ENCODE peak calls at places on chromosome 22, in six cellular contexts. One of them, this sample, is unnamed.

GRCh38 chr22:45638834-45639746 is 32.5 kb upstream of the ATXN10 start:
- DNase-seq in DMS153: peak
- DNase-seq in COLO829: no peak
- DNase-seq in HTR-8/SVneo: peak
- DNase-seq in mammary epithelial cell: peak
- DNase-seq in AG10803: peak
- DNase-seq in this sample: peak

GRCh38 chr22:17946691-17947367 is 77.5 kb downstream of the MICAL3 start:
- DNase-seq in DMS153: peak
- DNase-seq in COLO829: no peak
- DNase-seq in HTR-8/SVneo: no peak
- DNase-seq in mammary epithelial cell: peak
- DNase-seq in AG10803: no peak
- DNase-seq in this sample: peak

GRCh38 chr22:46278656-46279645 is 11.1 kb downstream of the TTC38 start:
- DNase-seq in DMS153: no peak
- DNase-seq in COLO829: no peak
- DNase-seq in HTR-8/SVneo: no peak
- DNase-seq in mammary epithelial cell: no peak
- DNase-seq in AG10803: no peak
- DNase-seq in this sample: no peak

GRCh38 chr22:17999851-18000250 is 24.5 kb downstream of the MICAL3 start:
- DNase-seq in DMS153: no peak
- DNase-seq in COLO829: no peak
- DNase-seq in HTR-8/SVneo: no peak
- DNase-seq in mammary epithelial cell: peak
- DNase-seq in AG10803: no peak
- DNase-seq in this sample: no peak

GRCh38 chr22:20946080-20946986 is 20.7 kb upstream of the AIFM3 start:
- DNase-seq in DMS153: no peak
- DNase-seq in COLO829: no peak
- DNase-seq in HTR-8/SVneo: no peak
- DNase-seq in mammary epithelial cell: no peak
- DNase-seq in AG10803: peak
- DNase-seq in this sample: no peak

GRCh38 chr22:40263191-40263590 is 83.1 kb upstream of the ADSL start:
- DNase-seq in DMS153: no peak
- DNase-seq in COLO829: no peak
- DNase-seq in HTR-8/SVneo: no peak
- DNase-seq in mammary epithelial cell: no peak
- DNase-seq in AG10803: no peak
- DNase-seq in this sample: peak

GRCh38 chr22:46065733-46066454 is 84.4 kb upstream of the PPARA start:
- DNase-seq in DMS153: no peak
- DNase-seq in COLO829: no peak
- DNase-seq in HTR-8/SVneo: no peak
- DNase-seq in mammary epithelial cell: peak
- DNase-seq in AG10803: peak
- DNase-seq in this sample: no peak

GRCh38 chr22:20180245-20180630 is 29.4 kb upstream of the CCDC188 start:
- DNase-seq in DMS153: no peak
- DNase-seq in COLO829: no peak
- DNase-seq in HTR-8/SVneo: no peak
- DNase-seq in mammary epithelial cell: no peak
- DNase-seq in AG10803: no peak
- DNase-seq in this sample: no peak

GRCh38 chr22:49553076-49553475 is 274.6 kb downstream of the BRD1 start:
- DNase-seq in DMS153: no peak
- DNase-seq in COLO829: no peak
- DNase-seq in HTR-8/SVneo: no peak
- DNase-seq in mammary epithelial cell: no peak
- DNase-seq in AG10803: no peak
- DNase-seq in this sample: peak

GRCh38 chr22:42692239-42693054 is 28.2 kb downstream of the A4GALT start:
- DNase-seq in DMS153: no peak
- DNase-seq in COLO829: no peak
- DNase-seq in HTR-8/SVneo: no peak
- DNase-seq in mammary epithelial cell: no peak
- DNase-seq in AG10803: no peak
- DNase-seq in this sample: peak

GRCh38 chr22:46078241-46079092 is 71.9 kb upstream of the PPARA start:
- DNase-seq in DMS153: peak
- DNase-seq in COLO829: no peak
- DNase-seq in HTR-8/SVneo: no peak
- DNase-seq in mammary epithelial cell: peak
- DNase-seq in AG10803: peak
- DNase-seq in this sample: no peak

GRCh38 chr22:17116931-17117330 is 4.2 kb downstream of the TMEM121B start:
- DNase-seq in DMS153: no peak
- DNase-seq in COLO829: no peak
- DNase-seq in HTR-8/SVneo: no peak
- DNase-seq in mammary epithelial cell: no peak
- DNase-seq in AG10803: no peak
- DNase-seq in this sample: peak

GRCh38 chr22:28044546-28045173 is 125.6 kb upstream of the PITPNB start:
- DNase-seq in DMS153: no peak
- DNase-seq in COLO829: no peak
- DNase-seq in HTR-8/SVneo: no peak
- DNase-seq in mammary epithelial cell: no peak
- DNase-seq in AG10803: no peak
- DNase-seq in this sample: no peak